ENCODE peak calls at places on chromosome 9, in seven cellular contexts. One of them, this sample, is unnamed.

GRCh38 chr9:4618700-4619099 is 43.4 kb upstream of the PLPP6 start:
- DNase-seq in left ventricle myocardium inferior: no peak
- DNase-seq in upper lobe of left lung: no peak
- DNase-seq in GM03348: no peak
- DNase-seq in GM18507: no peak
- DNase-seq in endothelial cell of umbilical vein: no peak
- DNase-seq in NCI-H748 treated with DMSO at 0.1 percent for 48 hours: no peak
- DNase-seq in this sample: no peak

GRCh38 chr9:91033802-91034201 is 232.2 kb downstream of the SYK start:
- DNase-seq in left ventricle myocardium inferior: no peak
- DNase-seq in upper lobe of left lung: no peak
- DNase-seq in GM03348: peak; percentile 23
- DNase-seq in GM18507: no peak
- DNase-seq in endothelial cell of umbilical vein: no peak
- DNase-seq in NCI-H748 treated with DMSO at 0.1 percent for 48 hours: no peak
- DNase-seq in this sample: peak; percentile 46

GRCh38 chr9:129404621-129405020 is 216.3 kb downstream of the C9orf50 start:
- DNase-seq in left ventricle myocardium inferior: no peak
- DNase-seq in upper lobe of left lung: no peak
- DNase-seq in GM03348: no peak
- DNase-seq in GM18507: no peak
- DNase-seq in endothelial cell of umbilical vein: no peak
- DNase-seq in NCI-H748 treated with DMSO at 0.1 percent for 48 hours: no peak
- DNase-seq in this sample: no peak

GRCh38 chr9:36258989-36259315 is 704 bp upstream of the GNE start:
- DNase-seq in left ventricle myocardium inferior: no peak
- DNase-seq in upper lobe of left lung: no peak
- DNase-seq in GM03348: no peak
- DNase-seq in GM18507: no peak
- DNase-seq in endothelial cell of umbilical vein: no peak
- DNase-seq in NCI-H748 treated with DMSO at 0.1 percent for 48 hours: no peak
- DNase-seq in this sample: no peak

GRCh38 chr9:113887436-113887835 is 11.3 kb downstream of the ZNF618 start:
- DNase-seq in left ventricle myocardium inferior: no peak
- DNase-seq in upper lobe of left lung: no peak
- DNase-seq in GM03348: no peak
- DNase-seq in GM18507: no peak
- DNase-seq in endothelial cell of umbilical vein: peak; percentile 55
- DNase-seq in NCI-H748 treated with DMSO at 0.1 percent for 48 hours: no peak
- DNase-seq in this sample: no peak

GRCh38 chr9:137218754-137219271 is 3.2 kb downstream of the RNF208 start:
- DNase-seq in left ventricle myocardium inferior: no peak
- DNase-seq in upper lobe of left lung: peak; percentile 73
- DNase-seq in GM03348: no peak
- DNase-seq in GM18507: no peak
- DNase-seq in endothelial cell of umbilical vein: peak; percentile 9
- DNase-seq in NCI-H748 treated with DMSO at 0.1 percent for 48 hours: no peak
- DNase-seq in this sample: no peak

GRCh38 chr9:135248111-135248510 is 160.6 kb downstream of the OLFM1 start:
- DNase-seq in left ventricle myocardium inferior: no peak
- DNase-seq in upper lobe of left lung: no peak
- DNase-seq in GM03348: no peak
- DNase-seq in GM18507: no peak
- DNase-seq in endothelial cell of umbilical vein: no peak
- DNase-seq in NCI-H748 treated with DMSO at 0.1 percent for 48 hours: no peak
- DNase-seq in this sample: no peak

GRCh38 chr9:126952180-126952960 is 37.8 kb downstream of the RALGPS1 start:
- DNase-seq in left ventricle myocardium inferior: no peak
- DNase-seq in upper lobe of left lung: no peak
- DNase-seq in GM03348: no peak
- DNase-seq in GM18507: no peak
- DNase-seq in endothelial cell of umbilical vein: no peak
- DNase-seq in NCI-H748 treated with DMSO at 0.1 percent for 48 hours: no peak
- DNase-seq in this sample: no peak

GRCh38 chr9:114696814-114697544 is 15.0 kb upstream of the TEX48 start:
- DNase-seq in left ventricle myocardium inferior: no peak
- DNase-seq in upper lobe of left lung: no peak
- DNase-seq in GM03348: peak; percentile 42
- DNase-seq in GM18507: no peak
- DNase-seq in endothelial cell of umbilical vein: no peak
- DNase-seq in NCI-H748 treated with DMSO at 0.1 percent for 48 hours: no peak
- DNase-seq in this sample: no peak

GRCh38 chr9:79623799-79624721 is 52.3 kb downstream of the TLE4 start:
- DNase-seq in left ventricle myocardium inferior: peak; percentile 23
- DNase-seq in upper lobe of left lung: peak; percentile 64
- DNase-seq in GM03348: no peak
- DNase-seq in GM18507: peak; percentile 40
- DNase-seq in endothelial cell of umbilical vein: peak; percentile 70
- DNase-seq in NCI-H748 treated with DMSO at 0.1 percent for 48 hours: no peak
- DNase-seq in this sample: peak; percentile 9

GRCh38 chr9:1941989-1942388 is 73.2 kb upstream of the SMARCA2 start:
- DNase-seq in left ventricle myocardium inferior: no peak
- DNase-seq in upper lobe of left lung: no peak
- DNase-seq in GM03348: no peak
- DNase-seq in GM18507: no peak
- DNase-seq in endothelial cell of umbilical vein: peak; percentile 7
- DNase-seq in NCI-H748 treated with DMSO at 0.1 percent for 48 hours: no peak
- DNase-seq in this sample: no peak

GRCh38 chr9:2336055-2336454 is 285.5 kb upstream of the VLDLR start:
- DNase-seq in left ventricle myocardium inferior: no peak
- DNase-seq in upper lobe of left lung: no peak
- DNase-seq in GM03348: no peak
- DNase-seq in GM18507: no peak
- DNase-seq in endothelial cell of umbilical vein: peak; percentile 8
- DNase-seq in NCI-H748 treated with DMSO at 0.1 percent for 48 hours: no peak
- DNase-seq in this sample: no peak

GRCh38 chr9:109122726-109123621 is 3.2 kb upstream of the TMEM245 start:
- DNase-seq in left ventricle myocardium inferior: no peak
- DNase-seq in upper lobe of left lung: peak; percentile 61
- DNase-seq in GM03348: no peak
- DNase-seq in GM18507: no peak
- DNase-seq in endothelial cell of umbilical vein: no peak
- DNase-seq in NCI-H748 treated with DMSO at 0.1 percent for 48 hours: no peak
- DNase-seq in this sample: no peak

GRCh38 chr9:96459268-96460007 is 9.5 kb downstream of the HABP4 start:
- DNase-seq in left ventricle myocardium inferior: no peak
- DNase-seq in upper lobe of left lung: no peak
- DNase-seq in GM03348: no peak
- DNase-seq in GM18507: no peak
- DNase-seq in endothelial cell of umbilical vein: no peak
- DNase-seq in NCI-H748 treated with DMSO at 0.1 percent for 48 hours: no peak
- DNase-seq in this sample: no peak

GRCh38 chr9:91211919-91212318 is 149.8 kb downstream of the AUH start:
- DNase-seq in left ventricle myocardium inferior: no peak
- DNase-seq in upper lobe of left lung: no peak
- DNase-seq in GM03348: no peak
- DNase-seq in GM18507: no peak
- DNase-seq in endothelial cell of umbilical vein: no peak
- DNase-seq in NCI-H748 treated with DMSO at 0.1 percent for 48 hours: no peak
- DNase-seq in this sample: no peak

GRCh38 chr9:93686127-93686879 is 109.9 kb downstream of the PHF2 start:
- DNase-seq in left ventricle myocardium inferior: no peak
- DNase-seq in upper lobe of left lung: no peak
- DNase-seq in GM03348: peak; percentile 1
- DNase-seq in GM18507: no peak
- DNase-seq in endothelial cell of umbilical vein: no peak
- DNase-seq in NCI-H748 treated with DMSO at 0.1 percent for 48 hours: no peak
- DNase-seq in this sample: no peak

GRCh38 chr9:95415158-95415557 is 97.6 kb upstream of the FANCC start:
- DNase-seq in left ventricle myocardium inferior: no peak
- DNase-seq in upper lobe of left lung: no peak
- DNase-seq in GM03348: no peak
- DNase-seq in GM18507: no peak
- DNase-seq in endothelial cell of umbilical vein: no peak
- DNase-seq in NCI-H748 treated with DMSO at 0.1 percent for 48 hours: no peak
- DNase-seq in this sample: no peak

GRCh38 chr9:136170291-136170901 is 34.5 kb downstream of the LHX3 start:
- DNase-seq in left ventricle myocardium inferior: no peak
- DNase-seq in upper lobe of left lung: no peak
- DNase-seq in GM03348: peak; percentile 81
- DNase-seq in GM18507: peak; percentile 67
- DNase-seq in endothelial cell of umbilical vein: no peak
- DNase-seq in NCI-H748 treated with DMSO at 0.1 percent for 48 hours: no peak
- DNase-seq in this sample: peak; percentile 36

GRCh38 chr9:69980041-69980440 is 63.6 kb upstream of the MAMDC2 start:
- DNase-seq in left ventricle myocardium inferior: no peak
- DNase-seq in upper lobe of left lung: no peak
- DNase-seq in GM03348: peak; percentile 53
- DNase-seq in GM18507: no peak
- DNase-seq in endothelial cell of umbilical vein: no peak
- DNase-seq in NCI-H748 treated with DMSO at 0.1 percent for 48 hours: no peak
- DNase-seq in this sample: no peak

GRCh38 chr9:113343732-113344231 is 3.7 kb upstream of the WDR31 start:
- DNase-seq in left ventricle myocardium inferior: peak; percentile 69
- DNase-seq in upper lobe of left lung: peak; percentile 84
- DNase-seq in GM03348: peak; percentile 55
- DNase-seq in GM18507: no peak
- DNase-seq in endothelial cell of umbilical vein: no peak
- DNase-seq in NCI-H748 treated with DMSO at 0.1 percent for 48 hours: peak; percentile 34
- DNase-seq in this sample: no peak

GRCh38 chr9:95635986-95636600 is 119.3 kb upstream of the PTCH1 start:
- DNase-seq in left ventricle myocardium inferior: no peak
- DNase-seq in upper lobe of left lung: no peak
- DNase-seq in GM03348: no peak
- DNase-seq in GM18507: no peak
- DNase-seq in endothelial cell of umbilical vein: no peak
- DNase-seq in NCI-H748 treated with DMSO at 0.1 percent for 48 hours: no peak
- DNase-seq in this sample: no peak

GRCh38 chr9:20512636-20513035 is 109.7 kb downstream of the MLLT3 start:
- DNase-seq in left ventricle myocardium inferior: no peak
- DNase-seq in upper lobe of left lung: no peak
- DNase-seq in GM03348: no peak
- DNase-seq in GM18507: no peak
- DNase-seq in endothelial cell of umbilical vein: no peak
- DNase-seq in NCI-H748 treated with DMSO at 0.1 percent for 48 hours: no peak
- DNase-seq in this sample: no peak

GRCh38 chr9:82354260-82354659 is 365.7 kb downstream of the SPATA31D1 start:
- DNase-seq in left ventricle myocardium inferior: no peak
- DNase-seq in upper lobe of left lung: no peak
- DNase-seq in GM03348: peak; percentile 50
- DNase-seq in GM18507: no peak
- DNase-seq in endothelial cell of umbilical vein: no peak
- DNase-seq in NCI-H748 treated with DMSO at 0.1 percent for 48 hours: no peak
- DNase-seq in this sample: no peak

GRCh38 chr9:71005456-71005855 is 116.0 kb downstream of the TRPM3 start:
- DNase-seq in left ventricle myocardium inferior: no peak
- DNase-seq in upper lobe of left lung: no peak
- DNase-seq in GM03348: no peak
- DNase-seq in GM18507: no peak
- DNase-seq in endothelial cell of umbilical vein: no peak
- DNase-seq in NCI-H748 treated with DMSO at 0.1 percent for 48 hours: no peak
- DNase-seq in this sample: no peak

GRCh38 chr9:124266139-124266825 is 8.5 kb downstream of the NEK6 start:
- DNase-seq in left ventricle myocardium inferior: no peak
- DNase-seq in upper lobe of left lung: no peak
- DNase-seq in GM03348: no peak
- DNase-seq in GM18507: no peak
- DNase-seq in endothelial cell of umbilical vein: peak; percentile 43
- DNase-seq in NCI-H748 treated with DMSO at 0.1 percent for 48 hours: no peak
- DNase-seq in this sample: no peak

GRCh38 chr9:70220216-70220615 is 38.6 kb upstream of the SMC5 start:
- DNase-seq in left ventricle myocardium inferior: no peak
- DNase-seq in upper lobe of left lung: no peak
- DNase-seq in GM03348: no peak
- DNase-seq in GM18507: no peak
- DNase-seq in endothelial cell of umbilical vein: no peak
- DNase-seq in NCI-H748 treated with DMSO at 0.1 percent for 48 hours: no peak
- DNase-seq in this sample: no peak

GRCh38 chr9:5953743-5954707 is 61.4 kb downstream of the RANBP6 start:
- DNase-seq in left ventricle myocardium inferior: no peak
- DNase-seq in upper lobe of left lung: no peak
- DNase-seq in GM03348: no peak
- DNase-seq in GM18507: no peak
- DNase-seq in endothelial cell of umbilical vein: no peak
- DNase-seq in NCI-H748 treated with DMSO at 0.1 percent for 48 hours: no peak
- DNase-seq in this sample: no peak

GRCh38 chr9:93118863-93119702 is 15.0 kb downstream of the NINJ1 start:
- DNase-seq in left ventricle myocardium inferior: peak; percentile 9
- DNase-seq in upper lobe of left lung: peak; percentile 21
- DNase-seq in GM03348: no peak
- DNase-seq in GM18507: no peak
- DNase-seq in endothelial cell of umbilical vein: no peak
- DNase-seq in NCI-H748 treated with DMSO at 0.1 percent for 48 hours: no peak
- DNase-seq in this sample: no peak

GRCh38 chr9:105877719-105878118 is 183.4 kb downstream of the TMEM38B start:
- DNase-seq in left ventricle myocardium inferior: no peak
- DNase-seq in upper lobe of left lung: no peak
- DNase-seq in GM03348: no peak
- DNase-seq in GM18507: no peak
- DNase-seq in endothelial cell of umbilical vein: no peak
- DNase-seq in NCI-H748 treated with DMSO at 0.1 percent for 48 hours: peak; percentile 18
- DNase-seq in this sample: no peak

GRCh38 chr9:136050706-136051567 is 44.2 kb downstream of the NACC2 start:
- DNase-seq in left ventricle myocardium inferior: no peak
- DNase-seq in upper lobe of left lung: no peak
- DNase-seq in GM03348: peak; percentile 31
- DNase-seq in GM18507: no peak
- DNase-seq in endothelial cell of umbilical vein: peak; percentile 18
- DNase-seq in NCI-H748 treated with DMSO at 0.1 percent for 48 hours: no peak
- DNase-seq in this sample: no peak

GRCh38 chr9:79236466-79236865 is 335.3 kb upstream of the TLE4 start:
- DNase-seq in left ventricle myocardium inferior: no peak
- DNase-seq in upper lobe of left lung: no peak
- DNase-seq in GM03348: no peak
- DNase-seq in GM18507: no peak
- DNase-seq in endothelial cell of umbilical vein: no peak
- DNase-seq in NCI-H748 treated with DMSO at 0.1 percent for 48 hours: no peak
- DNase-seq in this sample: no peak

This sample was measured in effector CD4-positive, alpha-beta T cell.